ENCODE peak calls at places on chromosome 9, in nine cellular contexts. F is heart right ventricle; A is stimulated activated CD4-positive, alpha-beta T cell treated with anti-CD3 and anti-CD28 coated beads, TNF-alpha, amount 100 ng/mL, for 1 hour; B is activated CD4-positive, alpha-beta T cell treated with anti-CD3 and anti-CD28 coated beads, Interleukin-2, amount 50 U/mL, for 1 hour; Z is Calu3; P is activated effector memory CD4-positive, alpha-beta T cell treated with Interleukin-2 at 50 U/mL for 16 hours; Y is activated naive CD4-positive, alpha-beta T cell; G is activated T-cell treated with anti-CD3 and anti-CD28 coated beads for 4 hours; W is left ventricle myocardium superior. K is an unnamed sample.

GRCh38 chr9:110260911-110261310 is 4.6 kb upstream of the TXN start:
- DNase-seq in F (no peak), A (no peak), B (no peak), Z (no peak), P (no peak), Y (no peak), G (no peak), W (no peak), K (no peak)

GRCh38 chr9:125074976-125075375 is 68.4 kb downstream of the SCAI start:
- DNase-seq in F (no peak), A (no peak), B (no peak), Z (no peak), P (no peak), Y (no peak), G (no peak), W (no peak), K (no peak)

GRCh38 chr9:125374443-125375309 is 113.0 kb downstream of the GAPVD1 start:
- DNase-seq in F (peak; percentile 63), A (peak; percentile 18), B (peak; percentile 54), Z (peak; percentile 66), P (peak; percentile 37), Y (peak; percentile 41), G (peak; percentile 41), W (peak; percentile 66), K (peak; percentile 58)

GRCh38 chr9:87250205-87250604 is 247.5 kb upstream of the DAPK1 start:
- DNase-seq in F (no peak), A (no peak), B (no peak), Z (no peak), P (no peak), Y (no peak), G (no peak), W (no peak), K (no peak)

GRCh38 chr9:38186372-38187115 is 117.5 kb upstream of the SHB start:
- DNase-seq in F (no peak), A (no peak), B (no peak), Z (no peak), P (no peak), Y (no peak), G (no peak), W (no peak), K (no peak)

GRCh38 chr9:79652598-79652997 is 80.8 kb downstream of the TLE4 start:
- DNase-seq in F (no peak), A (no peak), B (no peak), Z (no peak), P (no peak), Y (no peak), G (no peak), W (no peak), K (no peak)

GRCh38 chr9:116318463-116319271 is 165.1 kb downstream of the PAPPA start:
- DNase-seq in F (peak; percentile 69), A (no peak), B (no peak), Z (no peak), P (no peak), Y (no peak), G (no peak), W (peak; percentile 74), K (peak; percentile 83)

GRCh38 chr9:10009401-10009800 is 603.4 kb downstream of the PTPRD start:
- DNase-seq in F (no peak), A (no peak), B (no peak), Z (no peak), P (no peak), Y (no peak), G (no peak), W (no peak), K (no peak)

GRCh38 chr9:93950619-93951601 is 4.2 kb downstream of the BARX1 start:
- DNase-seq in F (no peak), A (no peak), B (no peak), Z (peak; percentile 46), P (no peak), Y (no peak), G (no peak), W (no peak), K (no peak)

GRCh38 chr9:123772967-123773366 is 157.0 kb downstream of the DENND1A start:
- DNase-seq in F (no peak), A (no peak), B (no peak), Z (no peak), P (no peak), Y (no peak), G (no peak), W (no peak), K (no peak)

GRCh38 chr9:86912210-86912609 is 35.1 kb downstream of the GAS1 start:
- DNase-seq in F (no peak), A (no peak), B (no peak), Z (no peak), P (no peak), Y (no peak), G (no peak), W (no peak), K (no peak)

GRCh38 chr9:87075537-87075936 is 128.2 kb upstream of the GAS1 start:
- DNase-seq in F (no peak), A (no peak), B (no peak), Z (no peak), P (no peak), Y (no peak), G (no peak), W (no peak), K (no peak)

GRCh38 chr9:123414921-123415592 is 59.1 kb downstream of the CRB2 start:
- DNase-seq in F (no peak), A (no peak), B (no peak), Z (no peak), P (no peak), Y (no peak), G (no peak), W (no peak), K (no peak)

GRCh38 chr9:87158779-87159178 is 211.5 kb upstream of the GAS1 start:
- DNase-seq in F (no peak), A (no peak), B (no peak), Z (no peak), P (no peak), Y (no peak), G (no peak), W (no peak), K (no peak)

GRCh38 chr9:2655411-2655901 is 33.9 kb downstream of the VLDLR start:
- DNase-seq in F (no peak), A (no peak), B (no peak), Z (no peak), P (no peak), Y (no peak), G (no peak), W (no peak), K (no peak)

GRCh38 chr9:38435526-38435925 is 11.3 kb upstream of the IGFBPL1 start:
- DNase-seq in F (no peak), A (no peak), B (no peak), Z (no peak), P (no peak), Y (no peak), G (no peak), W (no peak), K (no peak)

GRCh38 chr9:102974530-102974929 is 20.6 kb upstream of the CYLC2 start:
- DNase-seq in F (no peak), A (no peak), B (no peak), Z (no peak), P (no peak), Y (no peak), G (no peak), W (no peak), K (no peak)

GRCh38 chr9:13970018-13970417 is 343.9 kb downstream of the NFIB start:
- DNase-seq in F (no peak), A (no peak), B (no peak), Z (no peak), P (no peak), Y (no peak), G (no peak), W (no peak), K (no peak)

GRCh38 chr9:73151653-73152382 is at the start of gene ANXA1:
- DNase-seq in F (peak; percentile 31), A (no peak), B (no peak), Z (peak; percentile 48), P (no peak), Y (no peak), G (no peak), W (no peak), K (no peak)

GRCh38 chr9:78130004-78130403 is 98.4 kb upstream of the GNAQ start:
- DNase-seq in F (no peak), A (no peak), B (no peak), Z (peak; percentile 10), P (no peak), Y (no peak), G (no peak), W (no peak), K (peak; percentile 36)

GRCh38 chr9:110130791-110131416 is 77.1 kb downstream of the C9orf152 start:
- DNase-seq in F (no peak), A (no peak), B (no peak), Z (no peak), P (no peak), Y (no peak), G (no peak), W (no peak), K (no peak)

GRCh38 chr9:98787766-98788335 is 8.5 kb downstream of the ANKS6 start:
- DNase-seq in F (no peak), A (no peak), B (no peak), Z (no peak), P (no peak), Y (no peak), G (no peak), W (no peak), K (no peak)

GRCh38 chr9:33466565-33467495 is 6.9 kb downstream of the NOL6 start:
- DNase-seq in F (peak; percentile 45), A (no peak), B (peak; percentile 78), Z (peak; percentile 74), P (peak; percentile 62), Y (peak; percentile 76), G (peak; percentile 50), W (peak; percentile 80), K (peak; percentile 57)

GRCh38 chr9:125203259-125203658 is 2.9 kb downstream of the RABEPK start:
- DNase-seq in F (no peak), A (no peak), B (no peak), Z (no peak), P (no peak), Y (no peak), G (no peak), W (no peak), K (no peak)

GRCh38 chr9:76658510-76659231 is 105.6 kb upstream of the PCA3 start:
- DNase-seq in F (no peak), A (no peak), B (no peak), Z (no peak), P (no peak), Y (no peak), G (no peak), W (no peak), K (no peak)

GRCh38 chr9:109499631-109500120 is 1.6 kb upstream of the PTPN3 start:
- DNase-seq in F (peak; percentile 58), A (no peak), B (no peak), Z (peak; percentile 78), P (no peak), Y (no peak), G (no peak), W (peak; percentile 82), K (peak; percentile 88)

GRCh38 chr9:114694146-114694545 is 12.2 kb upstream of the TEX48 start:
- DNase-seq in F (no peak), A (no peak), B (no peak), Z (no peak), P (no peak), Y (no peak), G (no peak), W (no peak), K (no peak)

GRCh38 chr9:5630038-5630507 is 1.2 kb downstream of the RIC1 start:
- DNase-seq in F (no peak), A (no peak), B (no peak), Z (no peak), P (no peak), Y (no peak), G (no peak), W (no peak), K (no peak)

GRCh38 chr9:121736964-121737462 is 85.6 kb downstream of the DAB2IP start:
- DNase-seq in F (peak; percentile 53), A (no peak), B (no peak), Z (peak; percentile 75), P (no peak), Y (no peak), G (no peak), W (peak; percentile 62), K (peak; percentile 72)

GRCh38 chr9:109012009-109012875 is 1.1 kb downstream of the CTNNAL1 start:
- DNase-seq in F (peak; percentile 35), A (no peak), B (peak; percentile 33), Z (peak; percentile 51), P (peak; percentile 19), Y (no peak), G (peak; percentile 40), W (peak; percentile 64), K (peak; percentile 65)